ENCODE peak calls at places on chromosomes 5 and 9, in five cellular contexts. Y is right cardiac atrium, D is left cardiac atrium, Z is AG04450, J is lung. I is an unnamed sample.

GRCh38 chr5:139495644-139496435 is 13.3 kb upstream of the STING1 start:
- DNase-seq in Y (no peak), D (no peak), Z (no peak), J (no peak), I (no peak)

GRCh38 chr9:35907732-35908483 is 1.4 kb upstream of the SPAAR start:
- DNase-seq in Y (peak), D (peak), Z (no peak), J (peak), I (peak)

GRCh38 chr5:79793722-79794121 is 104.1 kb downstream of the CMYA5 start:
- DNase-seq in Y (no peak), D (no peak), Z (no peak), J (no peak), I (peak)

GRCh38 chr5:177132504-177133118 is 962 bp upstream of the NSD1 start:
- DNase-seq in Y (peak), D (no peak), Z (no peak), J (no peak), I (peak)

GRCh38 chr5:85814596-85814995 is 803.1 kb upstream of the COX7C start:
- DNase-seq in Y (no peak), D (no peak), Z (no peak), J (no peak), I (no peak)

GRCh38 chr9:16553869-16554540 is 316.5 kb downstream of the BNC2 start:
- DNase-seq in Y (no peak), D (no peak), Z (no peak), J (no peak), I (no peak)

GRCh38 chr5:68534131-68534940 is 318.8 kb downstream of the PIK3R1 start:
- DNase-seq in Y (peak), D (peak), Z (no peak), J (no peak), I (peak)

GRCh38 chr9:105246656-105247162 is 2.3 kb downstream of the SLC44A1 start:
- DNase-seq in Y (no peak), D (no peak), Z (no peak), J (no peak), I (peak)

GRCh38 chr9:129166962-129167557 is 11.0 kb downstream of the IER5L start:
- DNase-seq in Y (peak), D (peak), Z (no peak), J (peak), I (peak)

GRCh38 chr9:95035846-95036245 is 281.7 kb downstream of the FANCC start:
- DNase-seq in Y (no peak), D (no peak), Z (no peak), J (no peak), I (no peak)

GRCh38 chr9:91777437-91777836 is 172.6 kb downstream of the ROR2 start:
- DNase-seq in Y (no peak), D (no peak), Z (peak), J (no peak), I (no peak)

GRCh38 chr5:71751422-71751821 is 32.3 kb downstream of the CARTPT start:
- DNase-seq in Y (no peak), D (no peak), Z (no peak), J (no peak), I (no peak)

GRCh38 chr9:129436751-129437625 is 183.9 kb downstream of the C9orf50 start:
- DNase-seq in Y (peak), D (peak), Z (no peak), J (no peak), I (peak)

GRCh38 chr5:156799171-156799570 is 50.9 kb upstream of the PPP1R2B start:
- DNase-seq in Y (no peak), D (no peak), Z (no peak), J (no peak), I (no peak)

GRCh38 chr9:3912817-3913216 is 387.0 kb upstream of the RFX3 start:
- DNase-seq in Y (no peak), D (no peak), Z (no peak), J (no peak), I (no peak)

GRCh38 chr9:114238471-114238870 is 83.1 kb downstream of the COL27A1 start:
- DNase-seq in Y (peak), D (peak), Z (no peak), J (no peak), I (no peak)

GRCh38 chr9:103617046-103617445 is 477.1 kb upstream of the SMC2 start:
- DNase-seq in Y (no peak), D (no peak), Z (no peak), J (no peak), I (no peak)

GRCh38 chr5:87831499-87831898 is 418.8 kb upstream of the CCNH start:
- DNase-seq in Y (no peak), D (no peak), Z (no peak), J (no peak), I (no peak)

GRCh38 chr9:91433180-91433579 is 9.5 kb upstream of the NFIL3 start:
- DNase-seq in Y (no peak), D (no peak), Z (peak), J (no peak), I (peak)

GRCh38 chr9:113621309-113621791 is 157.8 kb downstream of the RGS3 start:
- DNase-seq in Y (peak), D (peak), Z (peak), J (no peak), I (peak)

GRCh38 chr5:71471193-71471592 is 15.7 kb downstream of the BDP1 start:
- DNase-seq in Y (no peak), D (no peak), Z (no peak), J (no peak), I (no peak)

GRCh38 chr9:82799300-82799699 is 263.6 kb downstream of the RASEF start:
- DNase-seq in Y (no peak), D (no peak), Z (peak), J (no peak), I (no peak)

GRCh38 chr5:151696470-151697061 is 9.9 kb upstream of the SPARC start:
- DNase-seq in Y (peak), D (peak), Z (peak), J (peak), I (peak)

GRCh38 chr5:53303105-53303504 is 177.3 kb upstream of the FST start:
- DNase-seq in Y (no peak), D (no peak), Z (peak), J (no peak), I (no peak)

GRCh38 chr5:133284306-133284705 is 232.5 kb downstream of the HSPA4 start:
- DNase-seq in Y (no peak), D (no peak), Z (no peak), J (no peak), I (no peak)

GRCh38 chr5:103006921-103007320 is 113.0 kb downstream of the GIN1 start:
- DNase-seq in Y (no peak), D (no peak), Z (no peak), J (no peak), I (no peak)

GRCh38 chr9:124457887-124458431 is 7.7 kb downstream of the ADGRD2 start:
- DNase-seq in Y (no peak), D (no peak), Z (no peak), J (no peak), I (no peak)

GRCh38 chr5:83102581-83102980 is 25.2 kb downstream of the XRCC4 start:
- DNase-seq in Y (no peak), D (no peak), Z (no peak), J (no peak), I (no peak)

GRCh38 chr5:73392775-73393174 is 55.8 kb downstream of the FOXD1 start:
- DNase-seq in Y (no peak), D (no peak), Z (no peak), J (no peak), I (no peak)

I was measured in thyroid gland.